ENCODE peak calls at places on chromosomes 12 and 14, in seven cellular contexts. H, M, R, P, U, S and W are unnamed samples.
A peak's percentile ranks its signal among the peaks of the same experiment; 100 is the strongest.

GRCh38 chr14:71553779-71554178 is 378.4 kb upstream of the RGS6 start:
- DNase-seq in P (no peak), U (no peak), H (no peak), R (no peak), S (no peak), M (no peak), W (no peak)

GRCh38 chr12:91690521-91690920 is 455.1 kb downstream of the BTG1 start:
- DNase-seq in U (no peak), P (no peak), H (no peak), M (no peak), S (no peak), R (no peak), W (no peak)

GRCh38 chr12:62250671-62251608 is 9.3 kb upstream of the USP15 start:
- DNase-seq in S (no peak), H (no peak), P (no peak), M (no peak), U (no peak), R (no peak), W (no peak)

GRCh38 chr12:122981036-122981471 is 573 bp downstream of the ARL6IP4 start:
- DNase-seq in R (no peak), S (no peak), M (no peak), U (no peak), P (no peak), H (no peak), W (no peak)

GRCh38 chr14:52695481-52696091 is at the start of gene ERO1A:
- DNase-seq in H (peak; percentile 41), M (peak; percentile 94), R (peak; percentile 85), P (peak; percentile 89), S (no peak), U (peak; percentile 78), W (peak; percentile 96)

GRCh38 chr14:105860615-105861580 is 334.5 kb downstream of the TMEM121 start:
- DNase-seq in P (peak; percentile 14), S (no peak), R (peak; percentile 18), M (no peak), U (no peak), H (no peak), W (peak; percentile 82)

GRCh38 chr14:34081576-34082136 is 130.8 kb upstream of the EGLN3 start:
- DNase-seq in M (no peak), S (peak; percentile 57), H (no peak), U (no peak), R (no peak), P (no peak), W (no peak)

GRCh38 chr14:96830946-96831345 is 33.8 kb downstream of the VRK1 start:
- DNase-seq in H (no peak), S (no peak), P (no peak), U (no peak), R (no peak), M (no peak), W (no peak)

GRCh38 chr12:53464685-53465084 is 12.8 kb downstream of the PCBP2 start:
- DNase-seq in S (no peak), H (no peak), P (no peak), R (no peak), M (no peak), U (no peak), W (no peak)
- TF ChIP-seq POLR2AphosphoS5 in S (no peak), H (no peak), P (no peak), R (no peak), M (no peak), U (no peak), W (peak; percentile 50)

GRCh38 chr12:51814311-51815088 is 34.0 kb downstream of the FIGNL2 start:
- DNase-seq in P (peak; percentile 86), U (peak; percentile 69), M (no peak), S (no peak), R (peak; percentile 71), H (peak; percentile 22), W (peak; percentile 95)
- TF ChIP-seq POLR2AphosphoS5 in P (peak; percentile 30), U (no peak), M (no peak), S (peak; percentile 40), R (peak; percentile 37), H (no peak), W (peak; percentile 68)

GRCh38 chr12:118126119-118126757 is 9.7 kb upstream of the PEBP1 start:
- DNase-seq in S (no peak), H (no peak), R (peak; percentile 72), M (no peak), P (peak; percentile 75), U (peak; percentile 81), W (peak; percentile 59)
- TF ChIP-seq POLR2AphosphoS5 in S (no peak), H (no peak), R (no peak), M (no peak), P (no peak), U (no peak), W (no peak)

DNA sequence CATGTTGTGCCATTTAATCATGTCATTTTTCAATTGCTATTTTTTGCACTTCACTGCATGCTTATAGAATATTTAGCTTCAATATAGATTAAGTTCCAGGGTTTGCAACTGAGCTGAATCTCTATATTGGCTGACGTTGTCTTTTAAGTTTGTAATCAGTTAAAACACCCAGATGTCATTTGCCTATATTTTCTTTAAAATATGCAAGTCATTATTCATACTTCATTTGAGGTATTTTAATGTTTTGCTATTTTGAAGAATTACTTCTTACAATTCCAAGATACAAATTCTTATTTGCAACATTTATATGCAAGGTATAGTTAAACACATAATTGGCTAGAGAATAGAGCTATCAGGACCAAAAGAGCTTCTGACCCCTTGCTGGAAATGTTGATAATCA is 175.0 kb upstream of the NPAS3 start:
- DNase-seq in M (no peak), R (no peak), H (no peak), U (no peak), P (no peak), S (no peak), W (no peak)
- TF ChIP-seq POLR2AphosphoS5 in M (no peak), R (no peak), H (no peak), U (no peak), P (no peak), S (no peak), W (no peak)

DNA sequence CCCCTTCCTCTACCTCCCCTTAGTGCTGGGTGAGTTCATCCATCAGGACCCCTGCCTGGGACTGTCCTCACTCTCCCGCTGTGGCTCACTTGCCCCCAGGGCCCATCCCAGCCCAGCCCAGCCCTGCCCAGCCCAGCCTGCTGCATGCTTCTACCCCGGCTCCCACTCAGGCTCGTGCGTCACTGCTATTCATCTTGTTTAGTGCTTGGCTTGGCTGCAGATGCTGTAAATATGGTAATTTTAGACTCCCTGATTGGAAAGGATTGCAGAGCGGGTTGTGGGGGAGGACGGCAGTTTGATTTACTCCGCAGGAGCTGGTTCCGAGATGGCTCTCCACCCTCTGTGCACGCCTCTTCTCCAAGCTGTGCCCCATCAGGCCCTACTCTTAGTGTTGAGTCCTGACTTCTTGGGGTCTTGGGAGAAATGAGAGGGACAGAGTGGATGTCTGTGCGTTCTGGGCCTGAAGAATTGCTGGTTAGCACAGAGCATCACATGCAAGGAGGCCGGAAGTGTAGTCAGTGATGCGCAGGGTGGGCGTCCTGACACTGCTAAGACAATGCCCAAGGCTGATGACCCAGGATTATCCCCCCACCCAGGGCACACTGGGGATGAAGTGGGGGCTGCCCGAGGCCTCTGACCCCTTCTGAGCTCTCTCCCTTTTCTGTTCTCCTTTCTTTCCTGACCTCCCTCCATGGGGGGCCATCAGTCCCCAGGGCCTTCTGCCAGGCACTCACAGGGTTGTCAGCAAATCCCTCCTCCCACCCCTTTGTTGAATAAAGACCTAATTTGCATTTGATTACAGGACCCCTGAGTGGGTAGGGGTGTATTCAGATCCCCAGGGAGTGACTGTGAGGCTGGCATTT is 244.4 kb downstream of the ZFP36L1 start:
- DNase-seq in S (peak; percentile 82), R (no peak), H (no peak), U (peak; percentile 91), M (peak; percentile 94), P (peak; percentile 78), W (no peak)
- TF ChIP-seq POLR2AphosphoS5 in S (peak; percentile 40), R (peak; percentile 50), H (no peak), U (no peak), M (peak; percentile 82), P (peak; percentile 90), W (peak; percentile 58)

DNA sequence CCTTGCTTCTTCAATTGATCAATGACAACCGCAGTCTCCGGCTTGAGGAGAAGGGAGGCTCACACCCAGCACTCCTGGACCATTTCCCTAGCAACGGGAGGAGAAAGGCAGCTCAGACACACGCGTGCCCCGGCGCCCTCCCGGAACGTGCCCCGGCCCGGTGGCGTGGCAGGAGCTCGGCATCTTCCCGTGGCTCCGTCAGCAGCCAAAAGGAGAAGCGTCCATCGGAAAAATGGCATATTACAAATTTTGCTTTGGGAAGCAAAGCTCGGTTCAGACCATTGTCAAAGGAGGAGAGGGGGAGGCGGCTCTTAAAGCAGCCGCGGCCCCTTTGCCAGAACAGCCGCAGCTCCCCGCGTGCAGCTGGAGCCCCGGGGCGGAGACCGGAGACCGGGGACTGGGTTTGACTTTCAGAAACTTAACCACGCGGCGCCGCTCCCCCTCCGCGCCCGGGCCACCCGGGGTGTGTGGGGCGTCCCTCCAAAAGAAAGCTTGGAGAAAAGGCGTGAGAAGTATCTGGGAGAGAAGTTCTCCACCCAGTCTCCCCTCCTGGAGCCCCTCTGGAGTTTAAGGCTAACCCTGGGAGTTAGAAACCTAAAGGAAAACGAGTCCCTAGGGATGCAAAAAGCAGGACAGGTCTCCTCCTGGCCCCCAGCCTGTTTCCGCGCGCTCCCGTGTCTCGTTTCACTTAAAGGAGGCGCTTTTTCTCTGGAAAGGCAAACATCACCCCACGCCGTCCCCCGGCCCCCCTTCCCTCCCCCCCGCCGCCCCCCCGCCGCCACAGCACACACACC is 532 bp downstream of the PPFIA2 start:
- DNase-seq in R (no peak), U (no peak), S (no peak), P (no peak), M (no peak), H (no peak), W (peak; percentile 70)
- TF ChIP-seq POLR2AphosphoS5 in R (no peak), U (no peak), S (no peak), P (no peak), M (no peak), H (no peak), W (no peak)

GRCh38 chr12:69350777-69351176 is 2.6 kb downstream of the LYZ start:
- DNase-seq in S (no peak), P (no peak), R (no peak), M (no peak), H (no peak), U (no peak), W (no peak)

GRCh38 chr12:69345742-69346141 is 2.4 kb upstream of the LYZ start:
- DNase-seq in H (no peak), M (no peak), U (no peak), P (no peak), R (no peak), S (no peak), W (no peak)

GRCh38 chr12:69345077-69345476 is 3.1 kb upstream of the LYZ start:
- DNase-seq in P (no peak), H (no peak), U (no peak), M (no peak), R (no peak), S (no peak), W (no peak)

GRCh38 chr12:69350002-69350626 is 1.9 kb downstream of the LYZ start:
- DNase-seq in M (no peak), R (no peak), S (no peak), U (no peak), P (no peak), H (no peak), W (no peak)

GRCh38 chr12:69348162-69348938 is at the start of gene LYZ:
- DNase-seq in P (peak; percentile 20), H (peak; percentile 84), M (no peak), U (no peak), R (peak; percentile 52), S (no peak), W (no peak)
- TF ChIP-seq POLR2AphosphoS5 in P (peak; percentile 18), H (peak; percentile 81), M (peak; percentile 21), U (no peak), R (no peak), S (no peak), W (no peak)